ENCODE peak calls at places on chromosomes 1 and 21, in six cellular contexts. One of them, this sample, is unnamed.

GRCh38 chr1:218750216-218750970 is 405.3 kb downstream of the TGFB2 start:
- DNase-seq in suprapubic skin: no peak
- DNase-seq in lower lobe of right lung: no peak
- DNase-seq in Caco-2: no peak
- DNase-seq in colonic mucosa: no peak
- DNase-seq in esophagus squamous epithelium: no peak
- DNase-seq in this sample: no peak

GRCh38 chr21:41953249-41953830 is 478 bp downstream of the C2CD2 start:
- DNase-seq in Caco-2: peak
- DNase-seq in esophagus squamous epithelium: no peak
- DNase-seq in suprapubic skin: no peak
- DNase-seq in colonic mucosa: no peak
- DNase-seq in lower lobe of right lung: no peak
- DNase-seq in this sample: no peak

GRCh38 chr1:26923711-26924110 is 2.2 kb downstream of the NUDC start:
- DNase-seq in Caco-2: no peak
- DNase-seq in colonic mucosa: no peak
- DNase-seq in lower lobe of right lung: no peak
- DNase-seq in suprapubic skin: no peak
- DNase-seq in esophagus squamous epithelium: no peak
- DNase-seq in this sample: no peak

GRCh38 chr1:26541816-26542711 is 12.5 kb downstream of the RPS6KA1 start:
- DNase-seq in Caco-2: peak
- DNase-seq in suprapubic skin: no peak
- DNase-seq in colonic mucosa: peak
- DNase-seq in esophagus squamous epithelium: peak
- DNase-seq in lower lobe of right lung: peak
- DNase-seq in this sample: no peak

GRCh38 chr1:200302192-200302892 is 107.5 kb downstream of the ZNF281 start:
- DNase-seq in lower lobe of right lung: peak
- DNase-seq in suprapubic skin: no peak
- DNase-seq in Caco-2: peak
- DNase-seq in esophagus squamous epithelium: no peak
- DNase-seq in colonic mucosa: peak
- DNase-seq in this sample: peak

GRCh38 chr1:41537257-41537656 is 52.8 kb upstream of the EDN2 start:
- DNase-seq in Caco-2: no peak
- DNase-seq in suprapubic skin: peak
- DNase-seq in esophagus squamous epithelium: no peak
- DNase-seq in lower lobe of right lung: peak
- DNase-seq in colonic mucosa: no peak
- DNase-seq in this sample: no peak

GRCh38 chr1:114094303-114094663 is 59.4 kb downstream of the SYT6 start:
- DNase-seq in colonic mucosa: no peak
- DNase-seq in lower lobe of right lung: no peak
- DNase-seq in Caco-2: no peak
- DNase-seq in esophagus squamous epithelium: no peak
- DNase-seq in suprapubic skin: no peak
- DNase-seq in this sample: no peak

GRCh38 chr1:46246548-46247432 is 773 bp upstream of the RAD54L start:
- DNase-seq in suprapubic skin: peak
- DNase-seq in colonic mucosa: peak
- DNase-seq in Caco-2: no peak
- DNase-seq in lower lobe of right lung: peak
- DNase-seq in esophagus squamous epithelium: no peak
- DNase-seq in this sample: no peak

GRCh38 chr1:75159154-75159553 is 25.0 kb downstream of the LHX8 start:
- DNase-seq in Caco-2: no peak
- DNase-seq in esophagus squamous epithelium: no peak
- DNase-seq in colonic mucosa: no peak
- DNase-seq in lower lobe of right lung: no peak
- DNase-seq in suprapubic skin: no peak
- DNase-seq in this sample: no peak

GRCh38 chr1:234666206-234666605 is 56.2 kb upstream of the IRF2BP2 start:
- DNase-seq in colonic mucosa: no peak
- DNase-seq in Caco-2: no peak
- DNase-seq in suprapubic skin: no peak
- DNase-seq in esophagus squamous epithelium: no peak
- DNase-seq in lower lobe of right lung: no peak
- DNase-seq in this sample: no peak

GRCh38 chr1:116762781-116763115 is 8.5 kb downstream of the CD2 start:
- DNase-seq in lower lobe of right lung: no peak
- DNase-seq in Caco-2: no peak
- DNase-seq in esophagus squamous epithelium: no peak
- DNase-seq in colonic mucosa: no peak
- DNase-seq in suprapubic skin: no peak
- DNase-seq in this sample: no peak

GRCh38 chr1:178727014-178727895 is 2.2 kb downstream of the RALGPS2 start:
- DNase-seq in lower lobe of right lung: no peak
- DNase-seq in esophagus squamous epithelium: no peak
- DNase-seq in Caco-2: no peak
- DNase-seq in colonic mucosa: peak
- DNase-seq in suprapubic skin: no peak
- DNase-seq in this sample: peak

GRCh38 chr1:12486401-12487005 is 131.5 kb downstream of the DHRS3 start:
- DNase-seq in colonic mucosa: no peak
- DNase-seq in lower lobe of right lung: peak
- DNase-seq in esophagus squamous epithelium: no peak
- DNase-seq in suprapubic skin: no peak
- DNase-seq in Caco-2: no peak
- DNase-seq in this sample: no peak

GRCh38 chr1:14602131-14602530 is 3.6 kb downstream of the KAZN start:
- DNase-seq in esophagus squamous epithelium: no peak
- DNase-seq in lower lobe of right lung: no peak
- DNase-seq in suprapubic skin: peak
- DNase-seq in Caco-2: no peak
- DNase-seq in colonic mucosa: peak
- DNase-seq in this sample: no peak

GRCh38 chr1:224747578-224747977 is 131.5 kb downstream of the CNIH3 start:
- DNase-seq in esophagus squamous epithelium: no peak
- DNase-seq in lower lobe of right lung: no peak
- DNase-seq in colonic mucosa: no peak
- DNase-seq in suprapubic skin: no peak
- DNase-seq in Caco-2: no peak
- DNase-seq in this sample: peak

GRCh38 chr1:220880726-220881506 is 1.7 kb downstream of the HLX start:
- DNase-seq in colonic mucosa: peak
- DNase-seq in esophagus squamous epithelium: no peak
- DNase-seq in lower lobe of right lung: peak
- DNase-seq in Caco-2: no peak
- DNase-seq in suprapubic skin: no peak
- DNase-seq in this sample: no peak

GRCh38 chr1:158203693-158204457 is 23.2 kb downstream of the CD1D start:
- DNase-seq in Caco-2: peak
- DNase-seq in esophagus squamous epithelium: no peak
- DNase-seq in suprapubic skin: no peak
- DNase-seq in lower lobe of right lung: no peak
- DNase-seq in colonic mucosa: peak
- DNase-seq in this sample: peak

GRCh38 chr1:21531243-21531642 is 22.0 kb downstream of the ALPL start:
- DNase-seq in Caco-2: no peak
- DNase-seq in esophagus squamous epithelium: no peak
- DNase-seq in suprapubic skin: no peak
- DNase-seq in lower lobe of right lung: no peak
- DNase-seq in colonic mucosa: no peak
- DNase-seq in this sample: no peak

DNA sequence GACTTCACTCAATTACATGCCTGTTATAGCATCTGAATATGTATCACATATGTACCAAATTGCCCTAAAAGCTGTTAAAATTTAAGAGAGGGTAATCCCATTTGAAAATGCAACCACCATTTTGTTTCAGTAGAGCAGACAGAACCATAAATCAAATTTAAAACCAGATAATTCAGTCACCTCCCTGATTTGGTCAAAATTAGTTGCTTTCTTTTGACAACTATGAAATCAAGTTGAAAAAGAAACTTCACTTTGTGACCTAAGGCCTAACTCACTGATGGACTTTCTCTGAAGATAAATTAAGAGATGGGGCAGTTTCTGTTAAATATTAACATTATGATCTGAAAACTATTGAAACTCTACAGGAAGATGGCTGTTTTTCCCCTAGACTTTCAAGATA is 6.7 kb downstream of the GORAB start:
- DNase-seq in Caco-2: no peak
- DNase-seq in suprapubic skin: no peak
- DNase-seq in esophagus squamous epithelium: no peak
- DNase-seq in lower lobe of right lung: no peak
- DNase-seq in colonic mucosa: no peak
- DNase-seq in this sample: no peak
- TF ChIP-seq CTCF in Caco-2: no peak
- TF ChIP-seq CTCF in suprapubic skin: no peak
- TF ChIP-seq CTCF in esophagus squamous epithelium: no peak
- TF ChIP-seq CTCF in lower lobe of right lung: no peak
- TF ChIP-seq CTCF in colonic mucosa: no peak
- TF ChIP-seq CTCF in this sample: no peak

DNA sequence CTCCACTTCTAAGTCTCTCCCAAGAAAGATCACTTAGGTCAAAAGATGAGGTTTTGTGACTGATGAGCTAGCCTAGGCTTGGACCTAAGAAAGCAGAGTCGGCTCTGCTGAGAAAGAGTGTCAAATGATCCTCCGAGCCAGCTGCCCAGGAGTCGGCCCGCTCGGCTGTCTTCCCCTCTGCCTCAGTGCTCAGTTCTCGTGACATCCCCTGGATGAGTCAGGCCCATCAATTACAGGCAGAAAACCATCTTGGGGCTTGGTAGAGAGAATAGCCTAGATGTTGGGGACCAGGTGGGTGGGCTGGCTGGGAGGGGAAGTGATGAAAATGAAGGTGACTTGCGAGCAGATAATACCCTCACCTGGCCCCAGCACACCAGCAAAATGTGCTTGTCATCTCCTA is 60.5 kb downstream of the SLC66A1 start:
- DNase-seq in Caco-2: no peak
- DNase-seq in lower lobe of right lung: no peak
- DNase-seq in esophagus squamous epithelium: no peak
- DNase-seq in colonic mucosa: no peak
- DNase-seq in suprapubic skin: no peak
- DNase-seq in this sample: no peak
- TF ChIP-seq CTCF in Caco-2: no peak
- TF ChIP-seq CTCF in lower lobe of right lung: no peak
- TF ChIP-seq CTCF in esophagus squamous epithelium: no peak
- TF ChIP-seq CTCF in colonic mucosa: no peak
- TF ChIP-seq CTCF in suprapubic skin: no peak
- TF ChIP-seq CTCF in this sample: no peak

GRCh38 chr1:164790081-164790480 is 231.1 kb downstream of the PBX1 start:
- DNase-seq in colonic mucosa: no peak
- DNase-seq in lower lobe of right lung: no peak
- DNase-seq in suprapubic skin: no peak
- DNase-seq in Caco-2: no peak
- DNase-seq in esophagus squamous epithelium: no peak
- DNase-seq in this sample: no peak

GRCh38 chr1:164784960-164785359 is 226.0 kb downstream of the PBX1 start:
- DNase-seq in esophagus squamous epithelium: no peak
- DNase-seq in lower lobe of right lung: no peak
- DNase-seq in Caco-2: no peak
- DNase-seq in suprapubic skin: no peak
- DNase-seq in colonic mucosa: no peak
- DNase-seq in this sample: no peak

GRCh38 chr1:164787834-164788231 is 228.8 kb downstream of the PBX1 start:
- DNase-seq in esophagus squamous epithelium: no peak
- DNase-seq in lower lobe of right lung: no peak
- DNase-seq in Caco-2: no peak
- DNase-seq in colonic mucosa: no peak
- DNase-seq in suprapubic skin: no peak
- DNase-seq in this sample: no peak

GRCh38 chr1:164785841-164786534 is 227.0 kb downstream of the PBX1 start:
- DNase-seq in esophagus squamous epithelium: no peak
- DNase-seq in colonic mucosa: no peak
- DNase-seq in suprapubic skin: no peak
- DNase-seq in lower lobe of right lung: no peak
- DNase-seq in Caco-2: no peak
- DNase-seq in this sample: peak

DNA sequence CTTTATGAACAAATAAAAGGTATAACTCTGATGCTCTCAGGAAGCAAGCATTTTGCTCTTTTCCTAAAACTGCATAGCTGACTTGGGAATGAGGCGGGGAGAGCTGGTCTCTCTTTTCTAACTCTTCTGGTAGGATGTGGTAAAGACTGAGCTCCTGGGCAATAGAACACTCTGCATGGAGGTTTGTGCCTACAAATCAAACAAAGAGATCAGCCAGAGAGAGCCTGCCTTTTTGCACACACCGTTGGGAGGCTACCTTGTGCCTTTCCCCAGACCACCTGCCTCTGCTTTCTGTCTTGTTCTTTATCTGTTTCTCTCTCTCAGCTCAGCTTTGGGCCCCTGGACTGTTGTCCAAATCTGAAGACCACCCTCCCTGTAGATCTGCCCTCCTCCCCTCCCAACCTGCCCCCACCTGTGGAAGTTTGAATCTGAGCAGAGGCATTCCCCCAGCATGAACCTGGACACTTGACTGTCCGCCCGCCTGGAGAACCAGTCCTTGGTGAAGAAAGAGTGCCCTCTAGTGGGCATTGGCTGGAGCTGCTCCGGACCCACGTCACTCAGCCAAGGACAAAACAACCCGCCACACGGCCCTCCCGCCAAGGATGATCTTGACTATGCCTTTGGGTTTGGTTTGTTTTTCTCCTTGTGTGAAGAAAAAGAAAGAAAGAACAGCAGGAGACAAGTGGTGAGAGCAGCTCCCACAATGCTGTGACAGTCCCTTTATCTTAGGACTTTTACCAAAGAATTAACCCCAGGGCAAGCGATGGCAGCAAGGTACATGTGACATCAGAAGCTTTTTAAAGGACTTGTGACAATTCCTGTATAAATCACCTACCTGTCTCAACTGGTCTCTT is 228.2 kb downstream of the PBX1 start:
- DNase-seq in Caco-2: peak
- DNase-seq in esophagus squamous epithelium: no peak
- DNase-seq in suprapubic skin: peak
- DNase-seq in lower lobe of right lung: peak
- DNase-seq in colonic mucosa: peak
- DNase-seq in this sample: peak
- TF ChIP-seq CTCF in Caco-2: peak
- TF ChIP-seq CTCF in esophagus squamous epithelium: peak
- TF ChIP-seq CTCF in suprapubic skin: peak
- TF ChIP-seq CTCF in lower lobe of right lung: peak
- TF ChIP-seq CTCF in colonic mucosa: peak
- TF ChIP-seq CTCF in this sample: peak

GRCh38 chr1:150829751-150830150 is 21.7 kb upstream of the CTSK start:
- DNase-seq in suprapubic skin: no peak
- DNase-seq in colonic mucosa: no peak
- DNase-seq in Caco-2: no peak
- DNase-seq in esophagus squamous epithelium: no peak
- DNase-seq in lower lobe of right lung: no peak
- DNase-seq in this sample: no peak
- TF ChIP-seq CTCF in suprapubic skin: no peak
- TF ChIP-seq CTCF in colonic mucosa: no peak
- TF ChIP-seq CTCF in Caco-2: peak
- TF ChIP-seq CTCF in esophagus squamous epithelium: no peak
- TF ChIP-seq CTCF in lower lobe of right lung: peak
- TF ChIP-seq CTCF in this sample: peak

GRCh38 chr1:201739492-201740085 is 89.4 kb upstream of the IPO9 start:
- DNase-seq in colonic mucosa: peak
- DNase-seq in Caco-2: peak
- DNase-seq in suprapubic skin: peak
- DNase-seq in lower lobe of right lung: peak
- DNase-seq in esophagus squamous epithelium: no peak
- DNase-seq in this sample: peak
- TF ChIP-seq CTCF in colonic mucosa: no peak
- TF ChIP-seq CTCF in Caco-2: no peak
- TF ChIP-seq CTCF in suprapubic skin: no peak
- TF ChIP-seq CTCF in lower lobe of right lung: no peak
- TF ChIP-seq CTCF in esophagus squamous epithelium: no peak
- TF ChIP-seq CTCF in this sample: peak